ENCODE peak calls at places on chromosomes 4 and X, in four cellular contexts. One of them, this sample, is unnamed.

GRCh38 chr4:116537828-116538227 is 547.5 kb downstream of the TRAM1L1 start:
- DNase-seq in WTC11: no peak
- DNase-seq in HepG2: no peak
- DNase-seq in K562: no peak
- DNase-seq in this sample: no peak

GRCh38 chr4:145843148-145843547 is 95.5 kb downstream of the ZNF827 start:
- DNase-seq in HepG2: no peak
- DNase-seq in WTC11: no peak
- DNase-seq in K562: no peak
- DNase-seq in this sample: no peak

GRCh38 chrX:47854474-47854873 is 17.8 kb downstream of the ZNF81 start:
- DNase-seq in HepG2: no peak
- DNase-seq in K562: no peak
- DNase-seq in WTC11: peak
- DNase-seq in this sample: no peak

GRCh38 chr4:121189811-121190210 is 25.7 kb upstream of the TNIP3 start:
- DNase-seq in HepG2: no peak
- DNase-seq in K562: no peak
- DNase-seq in WTC11: no peak
- DNase-seq in this sample: no peak

GRCh38 chr4:147617841-147618421 is 734 bp downstream of the TMEM184C start:
- DNase-seq in HepG2: no peak
- DNase-seq in WTC11: no peak
- DNase-seq in K562: no peak
- DNase-seq in this sample: no peak

GRCh38 chrX:24676403-24677024 is 17.2 kb upstream of the POLA1 start:
- DNase-seq in HepG2: no peak
- DNase-seq in K562: no peak
- DNase-seq in WTC11: no peak
- DNase-seq in this sample: peak

GRCh38 chrX:68997461-68997860 is 167.8 kb downstream of the PJA1 start:
- DNase-seq in HepG2: no peak
- DNase-seq in WTC11: no peak
- DNase-seq in K562: no peak
- DNase-seq in this sample: no peak

GRCh38 chrX:138917781-138918180 is 206.3 kb upstream of the FGF13 start:
- DNase-seq in HepG2: no peak
- DNase-seq in K562: no peak
- DNase-seq in WTC11: no peak
- DNase-seq in this sample: no peak

GRCh38 chr4:83282049-83282535 is 2.5 kb downstream of the COQ2 start:
- DNase-seq in K562: peak
- DNase-seq in HepG2: peak
- DNase-seq in WTC11: no peak
- DNase-seq in this sample: peak

GRCh38 chr4:118774989-118775388 is 60.9 kb downstream of the SEC24D start:
- DNase-seq in K562: no peak
- DNase-seq in HepG2: no peak
- DNase-seq in WTC11: no peak
- DNase-seq in this sample: no peak

GRCh38 chr4:141541851-141542250 is 94.5 kb upstream of the IL15 start:
- DNase-seq in HepG2: no peak
- DNase-seq in K562: no peak
- DNase-seq in WTC11: no peak
- DNase-seq in this sample: no peak

GRCh38 chr4:15003891-15004700 is 1.8 kb downstream of the CPEB2 start:
- DNase-seq in WTC11: peak
- DNase-seq in HepG2: no peak
- DNase-seq in K562: peak
- DNase-seq in this sample: peak

GRCh38 chr4:157447195-157447594 is 226.7 kb downstream of the GRIA2 start:
- DNase-seq in WTC11: no peak
- DNase-seq in K562: no peak
- DNase-seq in HepG2: no peak
- DNase-seq in this sample: no peak

GRCh38 chr4:155703486-155704227 is 37.0 kb downstream of the GUCY1A1 start:
- DNase-seq in K562: no peak
- DNase-seq in HepG2: no peak
- DNase-seq in WTC11: no peak
- DNase-seq in this sample: no peak

GRCh38 chrX:108001218-108001814 is 19.1 kb upstream of the TEX13B start:
- DNase-seq in HepG2: peak
- DNase-seq in K562: no peak
- DNase-seq in WTC11: no peak
- DNase-seq in this sample: peak

GRCh38 chrX:71163010-71163409 is 18.4 kb downstream of the NLGN3 start:
- DNase-seq in WTC11: peak
- DNase-seq in HepG2: no peak
- DNase-seq in K562: no peak
- DNase-seq in this sample: no peak
- TF ChIP-seq ELF4 in WTC11: no peak
- TF ChIP-seq ELF4 in HepG2: no peak
- TF ChIP-seq ELF4 in K562: no peak
- TF ChIP-seq ELF4 in this sample: no peak

GRCh38 chrX:115894087-115894486 is 276.5 kb upstream of the AGTR2 start:
- DNase-seq in WTC11: no peak
- DNase-seq in HepG2: peak
- DNase-seq in K562: no peak
- DNase-seq in this sample: peak
- TF ChIP-seq ELF4 in WTC11: no peak
- TF ChIP-seq ELF4 in HepG2: no peak
- TF ChIP-seq ELF4 in K562: no peak
- TF ChIP-seq ELF4 in this sample: no peak

DNA sequence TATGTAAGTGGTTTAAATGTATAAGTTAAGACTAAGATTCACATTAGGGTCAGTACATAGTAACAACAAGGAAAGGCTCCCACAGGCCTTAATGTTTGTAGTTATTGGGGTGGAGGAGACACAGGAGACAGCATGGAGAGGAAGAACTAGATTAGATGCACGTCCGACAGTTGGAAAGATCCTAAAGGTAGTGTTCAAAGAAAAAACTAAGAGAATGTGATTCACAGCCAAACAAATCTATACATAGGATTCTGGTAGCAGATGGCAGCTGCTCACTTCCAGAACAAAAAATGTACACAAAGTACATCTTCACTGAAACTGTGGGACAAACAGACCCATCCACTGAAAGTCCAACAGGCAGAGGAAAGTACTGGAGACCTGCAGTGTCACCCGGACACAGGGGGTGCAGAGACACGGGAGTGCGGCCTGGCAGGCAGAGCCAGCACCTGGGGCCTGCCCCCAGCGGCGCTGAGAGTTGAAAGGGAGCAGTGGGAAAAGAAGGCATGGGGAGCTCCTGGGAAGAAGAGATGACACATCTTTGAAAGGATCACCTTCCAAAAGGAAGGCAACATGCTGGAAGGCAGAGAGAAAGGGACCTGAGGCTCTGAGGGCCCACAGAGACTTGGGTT is 40.0 kb downstream of the NELFA start:
- DNase-seq in HepG2: no peak
- DNase-seq in WTC11: no peak
- DNase-seq in K562: no peak
- DNase-seq in this sample: no peak
- TF ChIP-seq ELF4 in HepG2: no peak
- TF ChIP-seq ELF4 in WTC11: no peak
- TF ChIP-seq ELF4 in K562: no peak
- TF ChIP-seq ELF4 in this sample: no peak

GRCh38 chrX:104112326-104112951 is at the start of gene ZCCHC18:
- DNase-seq in HepG2: peak
- DNase-seq in K562: peak
- DNase-seq in WTC11: peak
- DNase-seq in this sample: peak

GRCh38 chrX:104117753-104118152 is 5.4 kb downstream of the ZCCHC18 start:
- DNase-seq in WTC11: no peak
- DNase-seq in K562: no peak
- DNase-seq in HepG2: no peak
- DNase-seq in this sample: no peak

GRCh38 chrX:104108955-104109354 is 3.4 kb upstream of the ZCCHC18 start:
- DNase-seq in WTC11: no peak
- DNase-seq in HepG2: no peak
- DNase-seq in K562: no peak
- DNase-seq in this sample: no peak

GRCh38 chrX:104118765-104119164 is 6.4 kb downstream of the ZCCHC18 start:
- DNase-seq in K562: no peak
- DNase-seq in WTC11: no peak
- DNase-seq in HepG2: no peak
- DNase-seq in this sample: no peak

DNA sequence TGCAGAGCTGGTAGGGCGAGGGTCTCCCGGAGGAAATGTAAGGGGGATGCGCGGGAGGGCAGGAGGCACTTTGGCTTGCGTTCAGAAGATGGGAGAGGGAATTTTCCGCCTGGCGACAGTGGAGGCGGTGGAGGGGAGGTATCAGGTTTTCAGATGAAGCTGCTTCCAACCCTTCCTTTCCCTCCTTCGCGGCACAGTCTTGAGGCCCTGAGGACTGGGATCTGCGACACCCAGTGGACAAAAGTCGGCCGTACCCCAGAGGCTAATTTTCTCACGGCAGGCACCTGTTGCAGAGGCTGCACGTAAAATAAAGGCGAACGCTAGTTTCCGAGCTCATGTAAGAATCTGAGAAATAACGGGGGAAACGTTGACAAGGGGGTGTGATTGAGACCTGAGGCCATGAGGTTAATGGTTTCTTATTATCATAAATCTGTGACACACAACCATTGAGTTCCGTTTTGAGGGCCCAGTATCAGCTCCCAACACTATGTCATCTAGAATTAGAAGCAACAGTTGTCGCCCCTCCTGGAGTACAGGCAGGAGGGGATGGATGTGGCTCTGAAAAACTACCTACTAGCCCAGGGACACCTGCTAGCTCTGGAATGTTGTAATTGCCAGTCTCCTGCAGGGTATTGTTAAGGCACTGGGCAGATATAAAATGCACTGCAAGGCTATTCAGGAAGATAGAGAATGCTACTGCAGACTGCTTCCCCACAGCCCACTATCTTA is 1.1 kb downstream of the ZCCHC18 start:
- DNase-seq in HepG2: peak
- DNase-seq in WTC11: peak
- DNase-seq in K562: peak
- DNase-seq in this sample: peak
- TF ChIP-seq ELF4 in HepG2: no peak
- TF ChIP-seq ELF4 in WTC11: no peak
- TF ChIP-seq ELF4 in K562: no peak
- TF ChIP-seq ELF4 in this sample: no peak

DNA sequence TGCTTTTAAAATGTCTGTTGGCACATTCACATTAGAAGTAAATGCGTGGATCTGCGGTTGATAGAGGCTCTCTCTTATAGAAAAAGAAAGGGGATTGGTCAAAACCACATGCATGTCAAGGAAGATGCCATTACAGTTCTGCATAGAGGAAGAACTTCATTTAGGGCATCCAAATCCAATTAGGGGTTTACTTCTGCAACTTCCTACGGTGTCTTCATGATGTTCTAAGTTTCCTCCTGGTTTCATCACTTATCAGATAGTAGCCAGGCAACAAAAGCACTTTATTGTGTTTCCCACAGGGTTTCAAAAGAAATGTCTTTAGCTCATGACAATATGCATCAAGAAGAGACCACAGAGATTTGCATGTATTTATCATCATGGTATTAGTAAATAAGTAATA is 136.0 kb upstream of the HPGD start:
- DNase-seq in K562: no peak
- DNase-seq in WTC11: no peak
- DNase-seq in HepG2: no peak
- DNase-seq in this sample: no peak
- TF ChIP-seq ELF4 in K562: no peak
- TF ChIP-seq ELF4 in WTC11: no peak
- TF ChIP-seq ELF4 in HepG2: no peak
- TF ChIP-seq ELF4 in this sample: no peak

GRCh38 chr4:184410748-184411147 is 63.6 kb downstream of the IRF2 start:
- DNase-seq in WTC11: no peak
- DNase-seq in HepG2: no peak
- DNase-seq in K562: no peak
- DNase-seq in this sample: no peak
- TF ChIP-seq ELF4 in WTC11: no peak
- TF ChIP-seq ELF4 in HepG2: no peak
- TF ChIP-seq ELF4 in K562: no peak
- TF ChIP-seq ELF4 in this sample: no peak

DNA sequence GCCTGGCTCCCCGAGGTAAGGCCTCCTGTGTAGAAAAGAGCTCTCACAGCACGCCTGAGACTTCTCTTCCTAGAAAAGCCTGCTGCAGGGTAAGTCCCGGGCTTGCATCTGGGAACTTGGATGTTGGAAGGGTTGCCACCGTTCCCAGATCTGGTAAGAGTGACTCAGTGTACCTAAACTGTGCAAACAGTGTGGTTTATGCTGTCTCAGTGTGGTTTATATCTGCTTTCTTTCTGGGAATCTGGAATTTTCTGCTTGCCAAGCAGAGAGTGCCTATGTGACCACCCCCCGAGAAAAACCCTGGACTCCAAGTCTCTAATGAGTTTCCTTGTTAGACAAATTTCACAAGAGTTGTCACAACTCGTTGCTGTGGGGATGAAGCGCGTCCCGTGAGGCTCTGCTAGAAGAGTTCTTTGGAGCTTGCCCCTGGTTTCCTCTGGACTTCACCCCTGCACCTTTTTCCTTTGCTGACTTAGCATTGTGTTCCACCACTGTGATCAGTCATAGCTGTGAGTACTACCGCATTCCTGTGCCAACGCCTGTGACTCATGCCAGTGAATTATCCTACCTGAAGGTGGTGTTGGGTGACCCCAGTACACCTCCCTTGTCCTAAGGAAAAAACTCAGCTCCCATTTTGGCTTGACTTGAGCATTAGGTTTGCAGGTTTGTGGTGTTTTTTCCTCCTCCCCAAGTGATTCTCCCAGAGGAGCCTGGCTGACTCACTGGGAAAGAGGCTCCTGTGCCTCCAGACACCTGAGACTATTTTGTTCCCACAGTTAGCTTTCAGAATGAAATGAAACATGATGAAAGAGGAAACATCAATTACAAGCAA is 14.5 kb downstream of the SLC2A9 start:
- DNase-seq in HepG2: peak
- DNase-seq in K562: no peak
- DNase-seq in WTC11: no peak
- DNase-seq in this sample: no peak
- TF ChIP-seq ELF4 in HepG2: peak
- TF ChIP-seq ELF4 in K562: no peak
- TF ChIP-seq ELF4 in WTC11: no peak
- TF ChIP-seq ELF4 in this sample: no peak

DNA sequence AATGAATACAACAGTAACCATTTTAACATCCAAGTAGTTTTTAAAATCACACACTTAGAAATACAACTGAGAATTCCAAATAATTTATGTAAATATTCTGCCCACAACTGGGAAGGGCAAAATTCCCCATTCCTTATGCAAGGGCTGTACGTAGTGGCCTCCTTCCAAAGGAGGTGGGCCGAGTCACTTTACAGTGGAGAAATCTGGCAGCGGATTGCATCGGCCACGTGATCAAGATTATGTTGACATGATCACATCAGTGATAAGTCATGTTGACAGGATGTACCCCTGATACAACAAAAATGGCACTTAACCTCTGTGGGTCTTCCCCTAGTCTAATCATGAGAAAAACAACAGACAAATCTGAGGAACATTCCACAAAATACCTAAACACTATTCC is 100.9 kb downstream of the TSPAN5 start:
- DNase-seq in WTC11: no peak
- DNase-seq in K562: no peak
- DNase-seq in HepG2: no peak
- DNase-seq in this sample: no peak
- TF ChIP-seq ELF4 in WTC11: no peak
- TF ChIP-seq ELF4 in K562: no peak
- TF ChIP-seq ELF4 in HepG2: no peak
- TF ChIP-seq ELF4 in this sample: no peak

GRCh38 chrX:76862509-76862908 is 435.0 kb downstream of the MAGEE1 start:
- DNase-seq in WTC11: no peak
- DNase-seq in HepG2: no peak
- DNase-seq in K562: no peak
- DNase-seq in this sample: no peak
- TF ChIP-seq ELF4 in WTC11: no peak
- TF ChIP-seq ELF4 in HepG2: no peak
- TF ChIP-seq ELF4 in K562: no peak
- TF ChIP-seq ELF4 in this sample: no peak

GRCh38 chrX:155027509-155028066 is 944 bp downstream of the FUNDC2 start:
- DNase-seq in WTC11: no peak
- DNase-seq in K562: no peak
- DNase-seq in HepG2: peak
- DNase-seq in this sample: peak
- TF ChIP-seq ELF4 in WTC11: no peak
- TF ChIP-seq ELF4 in K562: no peak
- TF ChIP-seq ELF4 in HepG2: no peak
- TF ChIP-seq ELF4 in this sample: no peak